ENCODE peak calls at places on chromosomes 7 and 10, in five cellular contexts. U is uterus, X is left lung, E is heart left ventricle, V is AG04450. P is an unnamed sample. For H3K27me3 and H3K9me3, the result is how much of the 10 kb centered on the place peaks cover.

GRCh38 chr10:114392112-114392835 is 12.0 kb downstream of the AFAP1L2 start:
- DNase-seq in U (no peak), X (no peak), E (no peak), V (no peak), P (no peak)

GRCh38 chr7:73567701-73568685 is 10.4 kb downstream of the TBL2 start:
- DNase-seq in U (no peak), X (no peak), E (no peak), V (no peak), P (no peak)

GRCh38 chr10:16724509-16724908 is 92.7 kb downstream of the RSU1 start:
- DNase-seq in U (no peak), X (no peak), E (no peak), V (no peak), P (no peak)

GRCh38 chr7:74455933-74456332 is 2.2 kb downstream of the GTF2IRD1 start:
- DNase-seq in U (no peak), X (no peak), E (no peak), V (no peak), P (no peak)

GRCh38 chr10:128751284-128751683 is 625.1 kb upstream of the MKI67 start:
- DNase-seq in U (no peak), X (peak), E (no peak), V (no peak), P (no peak)

GRCh38 chr10:62185914-62186692 is 82.5 kb downstream of the RTKN2 start:
- DNase-seq in U (no peak), X (no peak), E (no peak), V (no peak), P (no peak)

GRCh38 chr7:22572292-22572691 is 72.3 kb upstream of the STEAP1B start:
- DNase-seq in U (no peak), X (no peak), E (no peak), V (no peak), P (no peak)

GRCh38 chr10:79559726-79560125 is 481 bp downstream of the SFTPA2 start:
- DNase-seq in U (no peak), X (no peak), E (no peak), V (no peak), P (no peak)

GRCh38 chr10:48929413-48929990 is 10.1 kb downstream of the LRRC18 start:
- DNase-seq in U (no peak), X (no peak), E (no peak), V (no peak), P (no peak)

GRCh38 chr10:69729326-69730048 is 72.2 kb upstream of the COL13A1 start:
- DNase-seq in U (no peak), X (no peak), E (no peak), V (no peak), P (no peak)

GRCh38 chr10:79127151-79127961 is 58.6 kb downstream of the ZMIZ1 start:
- DNase-seq in U (peak), X (peak), E (peak), V (no peak), P (no peak)

GRCh38 chr7:23357190-23358093 is 58.3 kb downstream of the MALSU1 start:
- DNase-seq in U (no peak), X (no peak), E (no peak), V (no peak), P (no peak)

GRCh38 chr7:123917878-123918277 is 7.2 kb upstream of the SPAM1 start:
- DNase-seq in U (no peak), X (no peak), E (no peak), V (no peak), P (no peak)

GRCh38 chr7:34392972-34393371 is 265.0 kb upstream of the NPSR1 start:
- DNase-seq in U (no peak), X (no peak), E (no peak), V (no peak), P (no peak)

GRCh38 chr10:61023053-61023452 is 79.1 kb upstream of the RHOBTB1 start:
- DNase-seq in U (no peak), X (no peak), E (no peak), V (no peak), P (no peak)

GRCh38 chr10:99682752-99683151 is 23.4 kb downstream of the ENTPD7 start:
- DNase-seq in U (no peak), X (no peak), E (no peak), V (no peak), P (no peak)

GRCh38 chr7:12890586-12890985 is 203.2 kb downstream of the ARL4A start:
- DNase-seq in U (no peak), X (no peak), E (no peak), V (no peak), P (no peak)

GRCh38 chr10:25125151-25125550 is 49.6 kb upstream of the GPR158 start:
- DNase-seq in U (no peak), X (no peak), E (no peak), V (no peak), P (no peak)

GRCh38 chr10:123859651-123860045 is 32.0 kb downstream of the CPXM2 start:
- DNase-seq in U (no peak), X (no peak), E (no peak), V (no peak), P (no peak)
- H3K27me3 ChIP-seq in U (under half), X (under half), E (under half), V (under half), P (under half)

GRCh38 chr10:130393342-130393741 is 257.2 kb downstream of the GLRX3 start:
- DNase-seq in U (no peak), X (no peak), E (no peak), V (no peak), P (no peak)
- H3K9me3 ChIP-seq in U (under half), X (half or more), E (under half), V (half or more), P (under half)

GRCh38 chr10:30026578-30026977 is 32.8 kb downstream of the JCAD start:
- DNase-seq in U (no peak), X (no peak), E (no peak), V (no peak), P (no peak)

GRCh38 chr10:30018512-30018911 is 40.9 kb downstream of the JCAD start:
- DNase-seq in U (no peak), X (no peak), E (no peak), V (no peak), P (no peak)

GRCh38 chr10:30026080-30026479 is 33.3 kb downstream of the JCAD start:
- DNase-seq in U (no peak), X (no peak), E (no peak), V (no peak), P (no peak)

GRCh38 chr10:30019468-30019867 is 39.9 kb downstream of the JCAD start:
- DNase-seq in U (no peak), X (no peak), E (no peak), V (no peak), P (no peak)

GRCh38 chr10:30022590-30022989 is 36.8 kb downstream of the JCAD start:
- DNase-seq in U (no peak), X (no peak), E (no peak), V (no peak), P (no peak)
- TF ChIP-seq CTCF in U (no peak), X (no peak), E (no peak), V (no peak), P (no peak)

DNA sequence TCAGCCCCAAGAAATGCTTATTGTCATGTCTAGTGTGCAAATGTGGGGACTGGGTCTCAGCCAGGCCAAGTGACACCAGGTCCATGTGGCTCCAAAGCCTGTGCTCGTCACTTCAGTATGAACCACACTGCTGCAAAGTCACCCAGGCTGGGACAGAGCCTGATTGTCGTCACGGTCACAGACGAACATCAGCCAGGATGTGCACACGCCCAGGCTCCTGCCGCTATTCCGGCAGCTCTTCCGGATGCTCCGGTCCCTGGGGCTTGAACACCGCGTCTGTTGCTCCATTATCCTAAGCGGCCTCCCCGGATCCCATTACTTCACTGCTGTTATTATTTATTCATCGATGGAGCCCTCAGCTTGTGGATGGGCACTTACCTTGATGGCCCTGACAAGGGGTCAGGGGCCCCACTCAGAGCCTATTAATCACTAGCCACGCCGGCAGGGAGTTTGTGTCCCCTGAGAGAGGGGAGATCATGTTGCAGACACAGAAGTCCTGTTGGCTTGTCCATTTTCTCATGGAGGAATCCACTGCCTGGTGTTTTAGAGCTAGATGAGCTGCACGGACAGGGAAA is 120.8 kb upstream of the PCBD1 start:
- DNase-seq in U (no peak), X (no peak), E (no peak), V (no peak), P (no peak)
- H3K27me3 ChIP-seq in U (under half), X (under half), E (under half), V (under half), P (under half)

DNA sequence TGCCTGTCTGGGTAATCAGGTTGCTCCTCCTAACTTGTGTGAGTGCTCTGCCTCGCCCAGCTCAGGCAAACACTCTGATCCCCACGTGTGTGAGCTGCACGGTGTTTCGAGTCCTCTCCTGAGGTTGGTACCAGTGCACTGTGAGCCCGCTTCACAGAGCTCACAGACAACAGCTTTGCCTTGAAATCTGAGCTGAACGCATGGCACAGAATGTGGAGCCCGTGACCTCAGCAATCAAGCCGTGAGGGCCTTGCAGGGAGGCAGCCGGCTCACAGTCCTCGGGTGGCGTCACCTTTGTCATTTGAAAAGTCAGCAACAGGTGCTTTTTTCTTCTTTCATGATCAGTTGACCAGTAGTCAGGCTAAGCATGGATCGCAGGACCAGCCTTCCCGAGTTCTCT is 60.2 kb upstream of the ADGRA1 start:
- DNase-seq in U (no peak), X (no peak), E (no peak), V (no peak), P (no peak)
- H3K9me3 ChIP-seq in U (under half), X (under half), E (under half), V (half or more), P (under half)

GRCh38 chr10:90930070-90930837 is 9.4 kb upstream of the ANKRD1 start:
- DNase-seq in U (no peak), X (no peak), E (peak), V (peak), P (no peak)
- TF ChIP-seq CTCF in U (no peak), X (no peak), E (no peak), V (no peak), P (no peak)

GRCh38 chr10:43228783-43229207 is 38.1 kb downstream of the RASGEF1A start:
- DNase-seq in U (no peak), X (no peak), E (no peak), V (no peak), P (no peak)

GRCh38 chr10:43231523-43232078 is 35.3 kb downstream of the RASGEF1A start:
- DNase-seq in U (peak), X (peak), E (peak), V (no peak), P (peak)

GRCh38 chr10:43230909-43231522 is 35.8 kb downstream of the RASGEF1A start:
- DNase-seq in U (peak), X (no peak), E (peak), V (no peak), P (no peak)

GRCh38 chr10:43229208-43230061 is 37.4 kb downstream of the RASGEF1A start:
- DNase-seq in U (peak), X (peak), E (peak), V (no peak), P (no peak)

GRCh38 chr10:43230101-43230908 is 36.6 kb downstream of the RASGEF1A start:
- DNase-seq in U (peak), X (peak), E (peak), V (no peak), P (no peak)
- H3K27me3 ChIP-seq in U (under half), X (half or more), E (under half), V (under half), P (under half)

GRCh38 chr7:125568799-125569198 is 639.2 kb upstream of the POT1 start:
- DNase-seq in U (no peak), X (no peak), E (no peak), V (no peak), P (no peak)
- H3K9me3 ChIP-seq in U (under half), X (under half), E (under half), V (under half), P (under half)

GRCh38 chr10:86585726-86586048 is 64.1 kb upstream of the WAPL start:
- DNase-seq in U (no peak), X (no peak), E (no peak), V (no peak), P (no peak)
- TF ChIP-seq CTCF in U (no peak), X (peak), E (no peak), V (no peak), P (peak)

GRCh38 chr7:136897676-136898075 is 29.2 kb downstream of the CHRM2 start:
- DNase-seq in U (no peak), X (no peak), E (no peak), V (no peak), P (no peak)
- H3K27me3 ChIP-seq in U (under half), X (under half), E (under half), V (under half), P (under half)

P was measured in CD4-positive, alpha-beta T cell.